ENCODE peak calls at places on chromosome 12, in four cellular contexts. One of them, this sample, is unnamed.

GRCh38 chr12:46266382-46266791 is 2.5 kb downstream of the SLC38A1 start:
- DNase-seq in GM12878: no peak
- DNase-seq in K562: peak; percentile 36
- DNase-seq in GM12891: no peak
- DNase-seq in this sample: peak; percentile 21

GRCh38 chr12:40971911-40972310 is 216.2 kb upstream of the PDZRN4 start:
- DNase-seq in GM12878: no peak
- DNase-seq in K562: no peak
- DNase-seq in GM12891: no peak
- DNase-seq in this sample: no peak

GRCh38 chr12:60014441-60014840 is 418.6 kb downstream of the SLC16A7 start:
- DNase-seq in GM12878: no peak
- DNase-seq in K562: no peak
- DNase-seq in GM12891: no peak
- DNase-seq in this sample: no peak

GRCh38 chr12:106042091-106042490 is 96.7 kb downstream of the NUAK1 start:
- DNase-seq in GM12878: no peak
- DNase-seq in K562: no peak
- DNase-seq in GM12891: no peak
- DNase-seq in this sample: no peak

GRCh38 chr12:76266797-76267196 is 81.4 kb downstream of the BBS10 start:
- DNase-seq in GM12878: no peak
- DNase-seq in K562: no peak
- DNase-seq in GM12891: no peak
- DNase-seq in this sample: no peak

GRCh38 chr12:113260636-113261300 is 39.5 kb downstream of the TPCN1 start:
- DNase-seq in GM12878: no peak
- DNase-seq in K562: no peak
- DNase-seq in GM12891: no peak
- DNase-seq in this sample: no peak

GRCh38 chr12:133106253-133106652 is 23.8 kb downstream of the ZNF891 start:
- DNase-seq in GM12878: no peak
- DNase-seq in K562: no peak
- DNase-seq in GM12891: no peak
- DNase-seq in this sample: no peak

GRCh38 chr12:65828711-65829339 is 4.5 kb downstream of the HMGA2 start:
- DNase-seq in GM12878: no peak
- DNase-seq in K562: no peak
- DNase-seq in GM12891: no peak
- DNase-seq in this sample: no peak

GRCh38 chr12:98320026-98320425 is 195.4 kb upstream of the TMPO start:
- DNase-seq in GM12878: no peak
- DNase-seq in K562: no peak
- DNase-seq in GM12891: no peak
- DNase-seq in this sample: no peak

GRCh38 chr12:39892146-39892545 is 213.7 kb downstream of the SLC2A13 start:
- DNase-seq in GM12878: no peak
- DNase-seq in K562: no peak
- DNase-seq in GM12891: no peak
- DNase-seq in this sample: no peak

GRCh38 chr12:105067511-105068031 is 16.7 kb downstream of the ALDH1L2 start:
- DNase-seq in GM12878: no peak
- DNase-seq in K562: no peak
- DNase-seq in GM12891: no peak
- DNase-seq in this sample: no peak

GRCh38 chr12:44835641-44836379 is 40.3 kb downstream of the NELL2 start:
- DNase-seq in GM12878: no peak
- DNase-seq in K562: no peak
- DNase-seq in GM12891: no peak
- DNase-seq in this sample: no peak

GRCh38 chr12:4441355-4442330 is 4.0 kb downstream of the FGF6 start:
- DNase-seq in GM12878: no peak
- DNase-seq in K562: no peak
- DNase-seq in GM12891: no peak
- DNase-seq in this sample: no peak

GRCh38 chr12:92226036-92226661 is 80.5 kb upstream of the BTG1 start:
- DNase-seq in GM12878: no peak
- DNase-seq in K562: no peak
- DNase-seq in GM12891: no peak
- DNase-seq in this sample: no peak

GRCh38 chr12:8950702-8951478 is 1.4 kb upstream of the M6PR start:
- DNase-seq in GM12878: no peak
- DNase-seq in K562: no peak
- DNase-seq in GM12891: no peak
- DNase-seq in this sample: no peak

GRCh38 chr12:131710464-131711457 is at the start of gene SFSWAP:
- DNase-seq in GM12878: peak; percentile 48
- DNase-seq in K562: peak; percentile 81
- DNase-seq in GM12891: peak; percentile 84
- DNase-seq in this sample: peak; percentile 38

GRCh38 chr12:131704509-131704908 is 6.4 kb upstream of the SFSWAP start:
- DNase-seq in GM12878: no peak
- DNase-seq in K562: no peak
- DNase-seq in GM12891: no peak
- DNase-seq in this sample: no peak

GRCh38 chr12:131711551-131712205 is 788 bp downstream of the SFSWAP start:
- DNase-seq in GM12878: no peak
- DNase-seq in K562: peak; percentile 34
- DNase-seq in GM12891: no peak
- DNase-seq in this sample: no peak

GRCh38 chr12:131713349-131713748 is 2.5 kb downstream of the SFSWAP start:
- DNase-seq in GM12878: no peak
- DNase-seq in K562: no peak
- DNase-seq in GM12891: no peak
- DNase-seq in this sample: no peak

GRCh38 chr12:131709226-131709625 is 1.7 kb upstream of the SFSWAP start:
- DNase-seq in GM12878: no peak
- DNase-seq in K562: no peak
- DNase-seq in GM12891: no peak
- DNase-seq in this sample: no peak
- TF ChIP-seq SPI1 in GM12878: no peak
- TF ChIP-seq SPI1 in K562: no peak
- TF ChIP-seq SPI1 in GM12891: no peak
- TF ChIP-seq SPI1 in this sample: no peak

GRCh38 chr12:128810182-128811127 is 13.3 kb downstream of the SLC15A4 start:
- DNase-seq in GM12878: peak; percentile 92
- DNase-seq in K562: no peak
- DNase-seq in GM12891: no peak
- DNase-seq in this sample: no peak
- TF ChIP-seq POLR2AphosphoS5 in GM12878: peak; percentile 90
- TF ChIP-seq POLR2AphosphoS5 in K562: no peak
- TF ChIP-seq POLR2AphosphoS5 in GM12891: peak; percentile 39
- TF ChIP-seq POLR2AphosphoS5 in this sample: no peak

DNA sequence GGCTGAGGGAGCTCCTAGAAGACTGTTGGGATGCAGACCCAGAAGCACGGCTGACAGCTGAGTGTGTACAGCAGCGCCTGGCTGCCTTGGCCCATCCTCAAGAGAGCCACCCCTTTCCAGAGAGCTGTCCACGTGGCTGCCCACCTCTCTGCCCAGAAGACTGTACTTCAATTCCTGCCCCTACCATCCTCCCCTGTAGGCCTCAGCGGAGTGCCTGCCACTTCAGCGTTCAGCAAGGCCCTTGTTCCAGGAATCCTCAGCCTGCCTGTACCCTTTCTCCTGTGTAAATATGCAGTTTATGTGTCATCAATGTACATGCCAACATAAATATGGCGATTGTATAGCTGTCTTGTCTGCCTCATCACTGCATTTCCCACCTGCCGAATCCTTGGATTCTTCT is 7.5 kb downstream of the AMHR2 start:
- DNase-seq in GM12878: no peak
- DNase-seq in K562: no peak
- DNase-seq in GM12891: no peak
- DNase-seq in this sample: no peak
- TF ChIP-seq SPI1 in GM12878: no peak
- TF ChIP-seq SPI1 in K562: no peak
- TF ChIP-seq SPI1 in GM12891: no peak
- TF ChIP-seq SPI1 in this sample: no peak

GRCh38 chr12:7091660-7092228 is 501 bp downstream of the C1R start:
- DNase-seq in GM12878: no peak
- DNase-seq in K562: no peak
- DNase-seq in GM12891: peak; percentile 18
- DNase-seq in this sample: no peak
- TF ChIP-seq POLR2AphosphoS5 in GM12878: no peak
- TF ChIP-seq POLR2AphosphoS5 in K562: no peak
- TF ChIP-seq POLR2AphosphoS5 in GM12891: no peak
- TF ChIP-seq POLR2AphosphoS5 in this sample: no peak

DNA sequence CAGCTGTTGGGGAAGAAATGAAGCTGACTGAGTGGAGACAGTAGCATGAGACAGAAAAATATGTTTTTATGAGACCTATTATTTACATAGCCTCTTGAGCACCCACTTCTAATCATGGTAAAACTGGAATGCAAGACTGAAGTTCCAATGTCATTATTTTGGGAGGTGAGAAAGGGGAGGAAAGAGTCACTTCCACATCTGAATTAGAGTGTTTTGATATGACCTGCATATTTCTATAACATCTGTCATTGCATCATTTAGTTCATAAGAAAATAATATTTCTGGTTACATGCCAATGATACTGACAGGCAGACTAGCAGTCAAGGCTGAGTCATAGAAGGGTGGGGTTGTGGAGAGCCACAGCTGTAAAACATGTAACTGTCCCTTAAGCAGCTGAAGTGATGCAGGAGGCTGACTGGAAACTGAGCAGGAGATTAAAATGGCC is 26.7 kb downstream of the NTN4 start:
- DNase-seq in GM12878: no peak
- DNase-seq in K562: no peak
- DNase-seq in GM12891: no peak
- DNase-seq in this sample: no peak
- TF ChIP-seq SPI1 in GM12878: no peak
- TF ChIP-seq SPI1 in K562: no peak
- TF ChIP-seq SPI1 in GM12891: no peak
- TF ChIP-seq SPI1 in this sample: no peak

GRCh38 chr12:124388679-124389536 is 94.0 kb downstream of the RFLNA start:
- DNase-seq in GM12878: no peak
- DNase-seq in K562: no peak
- DNase-seq in GM12891: no peak
- DNase-seq in this sample: peak; percentile 51
- TF ChIP-seq POLR2AphosphoS5 in GM12878: no peak
- TF ChIP-seq POLR2AphosphoS5 in K562: no peak
- TF ChIP-seq POLR2AphosphoS5 in GM12891: no peak
- TF ChIP-seq POLR2AphosphoS5 in this sample: no peak

GRCh38 chr12:57233357-57234232 is 4.1 kb downstream of the SHMT2 start:
- DNase-seq in GM12878: no peak
- DNase-seq in K562: no peak
- DNase-seq in GM12891: no peak
- DNase-seq in this sample: no peak
- TF ChIP-seq SPI1 in GM12878: no peak
- TF ChIP-seq SPI1 in K562: no peak
- TF ChIP-seq SPI1 in GM12891: no peak
- TF ChIP-seq SPI1 in this sample: no peak

GRCh38 chr12:6073426-6073825 is 51.0 kb downstream of the VWF start:
- DNase-seq in GM12878: no peak
- DNase-seq in K562: no peak
- DNase-seq in GM12891: no peak
- DNase-seq in this sample: no peak

GRCh38 chr12:6069452-6070093 is 54.9 kb downstream of the VWF start:
- DNase-seq in GM12878: no peak
- DNase-seq in K562: peak; percentile 30
- DNase-seq in GM12891: no peak
- DNase-seq in this sample: no peak

GRCh38 chr12:6070472-6071257 is 53.8 kb downstream of the VWF start:
- DNase-seq in GM12878: no peak
- DNase-seq in K562: no peak
- DNase-seq in GM12891: no peak
- DNase-seq in this sample: no peak

GRCh38 chr12:6074394-6074793 is 50.1 kb downstream of the VWF start:
- DNase-seq in GM12878: no peak
- DNase-seq in K562: no peak
- DNase-seq in GM12891: no peak
- DNase-seq in this sample: no peak

GRCh38 chr12:6072302-6072752 is 52.1 kb downstream of the VWF start:
- DNase-seq in GM12878: no peak
- DNase-seq in K562: no peak
- DNase-seq in GM12891: no peak
- DNase-seq in this sample: no peak
- TF ChIP-seq POLR2AphosphoS5 in GM12878: no peak
- TF ChIP-seq POLR2AphosphoS5 in K562: no peak
- TF ChIP-seq POLR2AphosphoS5 in GM12891: no peak
- TF ChIP-seq POLR2AphosphoS5 in this sample: no peak

GRCh38 chr12:116559080-116559329 is 176 bp upstream of the MAP1LC3B2 start:
- DNase-seq in GM12878: peak; percentile 78
- DNase-seq in K562: no peak
- DNase-seq in GM12891: peak; percentile 41
- DNase-seq in this sample: no peak
- TF ChIP-seq SPI1 in GM12878: peak; percentile 18
- TF ChIP-seq SPI1 in K562: no peak
- TF ChIP-seq SPI1 in GM12891: peak; percentile 49
- TF ChIP-seq SPI1 in this sample: no peak

GRCh38 chr12:120265483-120266179 is at the start of gene PXN:
- DNase-seq in GM12878: peak; percentile 28
- DNase-seq in K562: peak; percentile 99
- DNase-seq in GM12891: peak; percentile 84
- DNase-seq in this sample: peak; percentile 54
- TF ChIP-seq POLR2AphosphoS5 in GM12878: no peak
- TF ChIP-seq POLR2AphosphoS5 in K562: peak; percentile 28
- TF ChIP-seq POLR2AphosphoS5 in GM12891: no peak
- TF ChIP-seq POLR2AphosphoS5 in this sample: no peak